ENCODE peak calls at places on chromosome 4, in nine cellular contexts. I, G, X, M, K, U, C, V and L are unnamed samples.
A peak's percentile ranks its signal among the peaks of the same experiment; 100 is the strongest.

GRCh38 chr4:81109356-81109755 is 78.8 kb downstream of the BMP3 start:
- DNase-seq in G (no peak), I (no peak), U (no peak), C (no peak), V (no peak), X (no peak), M (no peak), K (no peak), L (no peak)

GRCh38 chr4:134465417-134465816 is 263.8 kb upstream of the PABPC4L start:
- DNase-seq in I (no peak), U (no peak), X (no peak), K (no peak), G (no peak), M (no peak), V (no peak), C (no peak), L (no peak)

GRCh38 chr4:47122592-47123291 is 91.4 kb downstream of the GABRB1 start:
- DNase-seq in M (no peak), G (peak; percentile 75), X (peak; percentile 77), V (peak; percentile 72), K (peak; percentile 73), C (peak; percentile 28), I (no peak), U (peak; percentile 78), L (no peak)

GRCh38 chr4:137660211-137660610 is 127.9 kb upstream of the PCDH18 start:
- DNase-seq in I (no peak), M (no peak), K (no peak), U (no peak), X (no peak), G (no peak), V (no peak), C (no peak), L (peak; percentile 49)

GRCh38 chr4:89586864-89587263 is 250.1 kb downstream of the SNCA start:
- DNase-seq in I (no peak), G (no peak), C (peak; percentile 2), V (peak; percentile 27), K (no peak), M (no peak), X (no peak), U (peak; percentile 5), L (no peak)

GRCh38 chr4:88858752-88859151 is 161.1 kb upstream of the NAP1L5 start:
- DNase-seq in V (no peak), G (no peak), I (no peak), K (no peak), C (no peak), U (peak; percentile 54), X (no peak), M (no peak), L (no peak)

GRCh38 chr4:57249083-57249482 is 138.9 kb upstream of the IGFBP7 start:
- DNase-seq in I (no peak), C (no peak), G (no peak), M (no peak), U (no peak), V (peak; percentile 29), K (no peak), X (no peak), L (no peak)

GRCh38 chr4:105061136-105061696 is 85.5 kb upstream of the TET2 start:
- DNase-seq in I (no peak), G (no peak), C (peak; percentile 79), V (peak; percentile 85), X (peak; percentile 21), U (peak; percentile 83), M (no peak), K (no peak), L (no peak)

GRCh38 chr4:78687818-78688217 is 88.3 kb upstream of the BMP2K start:
- DNase-seq in I (no peak), C (peak; percentile 37), K (no peak), M (no peak), X (no peak), V (no peak), G (no peak), U (no peak), L (no peak)

GRCh38 chr4:146243141-146243882 is 29.0 kb downstream of the REELD1 start:
- DNase-seq in U (peak; percentile 86), X (no peak), I (no peak), M (no peak), G (peak; percentile 90), V (peak; percentile 21), C (no peak), K (peak; percentile 28), L (no peak)

GRCh38 chr4:146945556-146946374 is at the start of gene TTC29:
- DNase-seq in V (peak; percentile 78), I (peak; percentile 66), U (peak; percentile 88), C (peak; percentile 27), M (peak; percentile 84), G (peak; percentile 98), X (peak; percentile 95), K (peak; percentile 89), L (peak; percentile 50)

GRCh38 chr4:89140168-89140759 is 28.9 kb downstream of the TIGD2 start:
- DNase-seq in I (no peak), X (no peak), K (no peak), V (no peak), M (no peak), G (no peak), C (no peak), U (no peak), L (no peak)

GRCh38 chr4:78033859-78034258 is 23.3 kb upstream of the FRAS1 start:
- DNase-seq in M (no peak), I (no peak), C (no peak), U (no peak), X (no peak), G (no peak), K (no peak), V (no peak), L (no peak)

DNA sequence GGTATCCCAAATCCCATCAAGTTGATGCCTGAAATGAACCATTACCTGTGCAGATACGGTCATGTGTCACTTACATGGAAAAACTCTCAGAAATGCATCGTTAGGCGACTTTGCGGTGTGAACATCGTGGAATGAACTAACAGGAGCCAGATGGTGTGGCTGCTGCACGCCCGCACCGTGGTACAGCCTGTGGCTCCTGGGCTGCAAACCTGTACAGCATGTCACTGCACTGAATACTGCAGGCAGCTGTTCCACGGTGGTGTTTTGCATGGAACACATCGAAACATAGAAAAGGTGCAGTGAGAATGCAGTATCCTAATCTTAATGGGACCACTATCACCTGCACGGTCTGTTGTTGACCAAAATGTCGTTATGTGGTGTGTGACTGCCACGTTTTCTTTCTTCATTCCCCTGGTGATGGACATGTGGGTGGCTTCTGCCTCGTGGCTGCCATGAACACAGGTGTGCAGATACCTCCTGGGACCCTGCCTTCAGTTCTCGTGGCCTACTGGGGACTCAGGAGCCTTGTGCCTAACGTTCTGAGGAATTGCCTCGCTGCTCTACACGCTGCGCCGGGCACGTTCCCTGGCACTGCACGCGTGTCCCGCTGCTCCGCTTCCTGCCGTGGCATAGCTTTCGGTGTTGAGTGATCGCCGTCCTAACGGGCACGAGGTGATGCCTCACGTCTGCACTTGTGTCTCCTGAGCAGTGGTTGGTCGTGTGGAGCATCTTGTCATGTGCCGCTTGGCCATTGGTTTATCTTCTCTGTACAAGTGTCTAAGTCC is 18.5 kb downstream of the MAEA start:
- DNase-seq in M (no peak), I (no peak), X (no peak), G (no peak), C (no peak), U (no peak), V (no peak), K (no peak), L (no peak)
- H3K4me3 ChIP-seq in M (no peak overlapping the region), I (no peak overlapping the region), X (no peak overlapping the region), G (no peak overlapping the region), C (no peak overlapping the region), U (no peak overlapping the region), V (no peak overlapping the region), K (no peak overlapping the region), L (no peak overlapping the region)

GRCh38 chr4:1002631-1003251 is 8.7 kb upstream of the FGFRL1 start:
- DNase-seq in K (no peak), C (no peak), G (no peak), X (no peak), I (no peak), V (no peak), M (no peak), U (no peak), L (no peak)

GRCh38 chr4:1001561-1002130 is 8.4 kb upstream of the SLC26A1 start:
- DNase-seq in I (no peak), X (no peak), K (no peak), M (no peak), G (no peak), U (no peak), C (no peak), V (no peak), L (no peak)

GRCh38 chr4:1003271-1004070 is 8.0 kb upstream of the FGFRL1 start:
- DNase-seq in K (no peak), M (no peak), G (no peak), I (no peak), X (no peak), V (no peak), U (no peak), C (no peak), L (no peak)

GRCh38 chr4:1000686-1001260 is 7.6 kb upstream of the SLC26A1 start:
- DNase-seq in U (no peak), I (no peak), X (no peak), V (no peak), C (no peak), K (no peak), G (no peak), M (no peak), L (no peak)

GRCh38 chr4:1002131-1002630 is 9.0 kb upstream of the SLC26A1 start:
- DNase-seq in G (no peak), K (no peak), C (no peak), V (no peak), M (peak; percentile 35), U (no peak), I (no peak), X (no peak), L (no peak)
- H3K4me3 ChIP-seq in G (peak overlapping the region; percentile 60), K (no peak overlapping the region), C (no peak overlapping the region), V (no peak overlapping the region), M (no peak overlapping the region), U (no peak overlapping the region), I (peak overlapping the region; percentile 0), X (no peak overlapping the region), L (no peak overlapping the region)

DNA sequence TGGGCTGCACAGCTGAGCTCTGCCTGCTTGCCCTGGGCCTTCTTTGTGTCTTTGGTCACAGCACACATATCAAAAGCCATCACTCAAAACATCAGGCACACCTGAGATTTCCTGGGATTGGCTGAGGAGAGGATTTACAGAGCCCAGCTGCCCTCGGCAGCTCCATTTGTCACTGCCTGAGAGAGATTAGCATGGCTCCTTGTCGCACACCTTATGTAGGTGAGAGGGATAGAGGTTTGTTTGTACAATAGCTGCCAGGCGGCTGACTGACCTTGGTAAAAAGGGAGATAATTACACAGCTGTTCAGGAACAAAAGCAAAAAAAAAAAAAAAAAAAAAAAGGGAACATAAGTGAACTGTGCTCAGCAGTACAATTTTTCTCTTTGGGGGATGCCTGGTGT is 63.2 kb downstream of the MGST2 start:
- DNase-seq in G (no peak), I (no peak), U (no peak), C (no peak), K (no peak), X (peak; percentile 51), V (no peak), M (no peak), L (no peak)
- H3K4me3 ChIP-seq in G (no peak overlapping the region), I (no peak overlapping the region), U (no peak overlapping the region), C (no peak overlapping the region), K (no peak overlapping the region), X (no peak overlapping the region), V (no peak overlapping the region), M (no peak overlapping the region), L (no peak overlapping the region)

DNA sequence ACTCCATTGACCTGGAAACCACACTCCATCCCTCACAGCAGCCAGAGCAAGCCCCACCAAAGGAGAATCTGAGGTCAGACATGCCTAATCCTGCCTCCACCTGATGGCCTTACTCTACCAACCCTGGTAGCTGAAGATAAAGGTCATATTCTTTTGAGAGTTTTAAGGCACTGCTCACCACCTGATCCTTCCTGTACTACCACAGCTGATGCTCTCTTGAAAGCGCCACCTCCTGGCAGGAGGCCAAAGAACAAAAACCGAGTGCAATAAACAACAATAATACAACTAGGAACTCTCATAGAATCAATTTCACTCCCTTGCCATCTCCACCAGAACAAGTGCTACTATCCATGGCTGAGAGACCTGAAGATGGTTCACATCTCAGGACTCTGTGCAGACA is 301.6 kb downstream of the NAF1 start:
- DNase-seq in U (peak; percentile 37), X (peak; percentile 16), G (no peak), I (no peak), C (no peak), M (no peak), V (no peak), K (no peak), L (no peak)
- H3K4me3 ChIP-seq in U (no peak overlapping the region), X (no peak overlapping the region), G (no peak overlapping the region), I (no peak overlapping the region), C (no peak overlapping the region), M (no peak overlapping the region), V (no peak overlapping the region), K (no peak overlapping the region), L (no peak overlapping the region)